ENCODE peak calls at places on chromosomes 12 and 14, in ten cellular contexts. M, V, A, N, Y, F, J, G, T and K are unnamed samples.

GRCh38 chr12:132204064-132204821 is 60.0 kb downstream of the NOC4L start:
- DNase-seq in J (no peak), F (no peak), A (no peak), V (no peak), T (no peak), G (no peak), Y (no peak), N (no peak), M (no peak), K (no peak)

GRCh38 chr12:91094036-91094660 is 17.1 kb downstream of the LUM start:
- DNase-seq in M (no peak), G (no peak), N (no peak), J (no peak), T (no peak), V (peak; percentile 30), A (no peak), Y (no peak), F (no peak), K (no peak)

GRCh38 chr12:54701940-54702592 is 53.9 kb upstream of the DCD start:
- DNase-seq in M (no peak), A (no peak), N (no peak), Y (no peak), F (no peak), G (peak; percentile 37), J (no peak), T (no peak), V (peak; percentile 28), K (peak; percentile 40)

GRCh38 chr12:99810718-99811593 is 163.4 kb downstream of the GARIN6 start:
- DNase-seq in J (no peak), F (peak; percentile 6), Y (no peak), G (peak; percentile 15), N (no peak), T (no peak), M (no peak), V (peak; percentile 57), A (no peak), K (peak; percentile 49)

GRCh38 chr12:5503774-5504173 is 71.9 kb downstream of the NTF3 start:
- DNase-seq in M (no peak), Y (no peak), V (no peak), T (no peak), J (no peak), G (no peak), N (no peak), F (no peak), A (peak; percentile 84), K (peak; percentile 94)

GRCh38 chr12:8847435-8847834 is 25.0 kb downstream of the A2ML1 start:
- DNase-seq in M (no peak), V (no peak), G (no peak), T (no peak), N (no peak), F (no peak), A (no peak), Y (no peak), J (no peak), K (no peak)

GRCh38 chr12:82019533-82019932 is 260.4 kb upstream of the PPFIA2 start:
- DNase-seq in T (no peak), V (no peak), J (no peak), A (no peak), M (no peak), F (no peak), G (no peak), Y (no peak), N (no peak), K (peak; percentile 9)

GRCh38 chr12:14795028-14795448 is 8.2 kb downstream of the WBP11 start:
- DNase-seq in T (no peak), M (no peak), J (no peak), G (no peak), A (no peak), Y (no peak), F (no peak), N (no peak), V (no peak), K (no peak)

GRCh38 chr12:95182868-95183415 is 34.3 kb downstream of the FGD6 start:
- DNase-seq in N (no peak), F (no peak), V (no peak), M (no peak), Y (no peak), A (no peak), T (no peak), G (peak; percentile 92), J (no peak), K (no peak)

GRCh38 chr12:132259364-132259871 is 70.0 kb downstream of the GALNT9 start:
- DNase-seq in M (no peak), V (no peak), F (no peak), T (no peak), G (no peak), A (no peak), J (no peak), Y (no peak), N (no peak), K (no peak)

GRCh38 chr14:24639270-24639669 is 5.3 kb upstream of the GZMB start:
- DNase-seq in F (no peak), J (no peak), M (no peak), V (no peak), N (no peak), G (no peak), A (no peak), T (no peak), Y (no peak), K (no peak)

GRCh38 chr12:11896530-11896929 is 174.2 kb upstream of the BCL2L14 start:
- DNase-seq in Y (no peak), F (no peak), T (no peak), N (no peak), V (no peak), G (no peak), A (no peak), J (no peak), M (no peak), K (no peak)

GRCh38 chr14:32230181-32230580 is 27.1 kb upstream of the RNU6-8 start:
- DNase-seq in N (no peak), M (no peak), G (no peak), T (no peak), V (no peak), Y (no peak), J (no peak), A (no peak), F (no peak), K (no peak)

GRCh38 chr12:20415641-20416040 is 47.3 kb downstream of the PDE3A start:
- DNase-seq in M (no peak), Y (no peak), V (no peak), J (no peak), F (no peak), N (no peak), A (no peak), G (no peak), T (no peak), K (no peak)

GRCh38 chr12:88615490-88615889 is 35.2 kb upstream of the KITLG start:
- DNase-seq in G (no peak), T (no peak), Y (no peak), A (no peak), V (no peak), N (no peak), M (no peak), J (no peak), F (no peak), K (no peak)

GRCh38 chr12:51521554-51522276 is 69.3 kb upstream of the SCN8A start:
- DNase-seq in T (no peak), F (no peak), J (no peak), N (no peak), M (no peak), G (no peak), V (peak; percentile 10), Y (no peak), A (no peak), K (no peak)

GRCh38 chr14:51957950-51958349 is 31.4 kb upstream of the RTRAF start:
- DNase-seq in V (peak; percentile 44), Y (no peak), M (no peak), A (no peak), G (no peak), J (no peak), F (no peak), T (no peak), N (no peak), K (no peak)

GRCh38 chr14:20456971-20457370 is 1.9 kb downstream of the APEX1 start:
- DNase-seq in J (no peak), T (no peak), Y (no peak), F (peak; percentile 18), A (peak; percentile 37), N (no peak), G (no peak), V (no peak), M (no peak), K (no peak)
- H3K4me3 ChIP-seq in J (no peak overlapping the region), T (no peak overlapping the region), Y (no peak overlapping the region), F (no peak overlapping the region), A (no peak overlapping the region), N (no peak overlapping the region), G (no peak overlapping the region), V (no peak overlapping the region), M (no peak overlapping the region), K (no peak overlapping the region)

GRCh38 chr14:101838476-101838875 is 77.0 kb downstream of the PPP2R5C start:
- DNase-seq in J (no peak), M (no peak), Y (no peak), A (no peak), V (no peak), G (no peak), F (peak; percentile 37), N (no peak), T (no peak), K (no peak)
- H3K4me1 ChIP-seq in J (peaks cover 44% of the 10 kb centered on the region), M (peaks cover 30% of the 10 kb centered on the region), Y (peaks cover 64% of the 10 kb centered on the region), A (peaks cover 25% of the 10 kb centered on the region), V (peaks cover 6% of the 10 kb centered on the region), G (no peaks in the 10 kb centered on the region), F (peaks cover 57% of the 10 kb centered on the region), N (peaks cover 13% of the 10 kb centered on the region), T (peaks cover 79% of the 10 kb centered on the region), K (no peaks in the 10 kb centered on the region)

DNA sequence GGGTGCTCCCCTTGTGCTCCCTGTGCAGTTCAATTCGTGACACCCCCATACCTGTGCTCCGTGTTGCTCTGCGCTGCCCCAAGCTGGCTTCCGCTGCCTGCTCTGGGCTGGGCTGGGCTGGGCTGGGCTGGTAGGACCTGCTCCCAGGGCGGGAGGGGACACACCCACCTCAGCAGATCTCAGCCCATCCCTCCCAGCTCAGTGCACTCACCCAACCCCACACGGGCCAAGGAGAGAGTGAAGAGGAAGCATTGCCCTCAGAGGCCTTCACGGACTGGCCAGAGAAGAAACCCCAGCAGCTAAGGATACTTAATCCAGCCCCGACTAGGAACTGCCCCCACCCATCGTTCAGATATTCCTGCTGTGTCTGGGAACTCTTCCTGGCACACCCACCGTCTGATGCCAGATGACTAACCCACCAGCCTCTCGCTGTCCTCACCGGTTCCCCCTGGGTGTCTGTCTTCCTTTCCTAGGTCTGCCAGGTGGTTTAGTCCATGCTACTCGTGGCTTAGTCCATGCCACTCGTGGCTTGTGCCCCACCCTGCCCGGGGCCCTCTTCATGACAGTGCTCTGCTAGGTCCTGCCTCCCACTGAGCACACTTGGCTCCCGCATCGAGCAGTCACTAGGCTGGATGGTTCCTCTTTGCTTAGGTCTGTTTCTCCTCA is at the start of gene LPAR5:
- DNase-seq in T (no peak), F (no peak), V (no peak), G (peak; percentile 32), J (no peak), Y (no peak), M (no peak), A (peak; percentile 93), N (no peak), K (peak; percentile 93)
- H3K4me3 ChIP-seq in T (no peak within 1 kb of the TSS), F (no peak within 1 kb of the TSS), V (no peak within 1 kb of the TSS), G (peak within 1 kb of the TSS; percentile 57), J (peak within 1 kb of the TSS; percentile 29), Y (peak within 1 kb of the TSS; percentile 63), M (no peak within 1 kb of the TSS), A (no peak within 1 kb of the TSS), N (no peak within 1 kb of the TSS), K (peak within 1 kb of the TSS; percentile 18)

DNA sequence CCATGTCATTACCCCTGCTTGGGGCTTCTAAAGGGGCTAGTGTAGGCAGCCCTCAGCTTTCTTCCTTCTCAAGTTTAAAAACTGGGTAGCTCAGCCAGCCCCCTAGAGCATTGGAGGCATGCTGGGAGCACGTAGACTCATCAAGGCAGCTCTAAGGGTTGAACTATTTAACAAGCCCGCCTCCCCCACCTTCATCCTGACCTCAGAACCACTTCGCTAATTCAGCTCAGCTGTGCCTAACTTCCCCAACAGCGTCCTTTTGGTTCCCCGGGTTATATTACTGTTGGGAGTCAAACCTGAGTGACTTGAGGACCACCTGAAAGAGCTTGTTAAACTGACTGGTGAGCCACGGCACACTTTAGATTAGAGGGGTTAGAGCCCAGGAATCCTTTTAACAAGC is 30.1 kb downstream of the MAX start:
- DNase-seq in N (no peak), J (no peak), Y (no peak), G (no peak), V (no peak), M (no peak), T (no peak), F (no peak), A (no peak), K (no peak)
- H3K4me1 ChIP-seq in N (peaks cover 22% of the 10 kb centered on the region), J (peaks cover 3% of the 10 kb centered on the region), Y (peaks cover 91% of the 10 kb centered on the region), G (no peaks in the 10 kb centered on the region), V (peaks cover 19% of the 10 kb centered on the region), M (peaks cover 11% of the 10 kb centered on the region), T (peaks cover 60% of the 10 kb centered on the region), F (peaks cover 29% of the 10 kb centered on the region), A (peaks cover 47% of the 10 kb centered on the region), K (peaks cover 14% of the 10 kb centered on the region)